ENCODE peak calls at places on chromosomes 11 and 22, in seven cellular contexts. One of them, this sample, is unnamed.
A peak's percentile ranks its signal among the peaks of the same experiment; 100 is the strongest.

GRCh38 chr22:24582111-24582814 is 10.6 kb downstream of the LRRC75B start:
- DNase-seq in pancreas: peak; percentile 26
- DNase-seq in stimulated activated CD4-positive, alpha-beta T cell treated with anti-CD3 and anti-CD28 coated beads, Interleukin-2, amount 100 ng/mL, for 24 hours: no peak
- DNase-seq in germinal center: no peak
- DNase-seq in activated naive CD4-positive, alpha-beta T cell treated with anti-CD3 and anti-CD28 coated beads, Interleukin-2, amount 50 U/mL, for 16 hours: no peak
- DNase-seq in GM12865: no peak
- DNase-seq in HEK293T: no peak
- DNase-seq in this sample: peak; percentile 75

GRCh38 chr11:19919050-19919561 is 206.5 kb downstream of the NAV2 start:
- DNase-seq in pancreas: peak; percentile 64
- DNase-seq in activated naive CD4-positive, alpha-beta T cell treated with anti-CD3 and anti-CD28 coated beads, Interleukin-2, amount 50 U/mL, for 16 hours: no peak
- DNase-seq in HEK293T: no peak
- DNase-seq in GM12865: no peak
- DNase-seq in germinal center: no peak
- DNase-seq in stimulated activated CD4-positive, alpha-beta T cell treated with anti-CD3 and anti-CD28 coated beads, Interleukin-2, amount 100 ng/mL, for 24 hours: no peak
- DNase-seq in this sample: peak; percentile 58

GRCh38 chr22:25402501-25403283 is 161.8 kb upstream of the GRK3 start:
- DNase-seq in HEK293T: no peak
- DNase-seq in germinal center: no peak
- DNase-seq in GM12865: no peak
- DNase-seq in activated naive CD4-positive, alpha-beta T cell treated with anti-CD3 and anti-CD28 coated beads, Interleukin-2, amount 50 U/mL, for 16 hours: no peak
- DNase-seq in stimulated activated CD4-positive, alpha-beta T cell treated with anti-CD3 and anti-CD28 coated beads, Interleukin-2, amount 100 ng/mL, for 24 hours: no peak
- DNase-seq in pancreas: peak; percentile 60
- DNase-seq in this sample: no peak

GRCh38 chr11:60111793-60112192 is 23.3 kb downstream of the MS4A2 start:
- DNase-seq in activated naive CD4-positive, alpha-beta T cell treated with anti-CD3 and anti-CD28 coated beads, Interleukin-2, amount 50 U/mL, for 16 hours: no peak
- DNase-seq in HEK293T: no peak
- DNase-seq in stimulated activated CD4-positive, alpha-beta T cell treated with anti-CD3 and anti-CD28 coated beads, Interleukin-2, amount 100 ng/mL, for 24 hours: no peak
- DNase-seq in GM12865: no peak
- DNase-seq in pancreas: no peak
- DNase-seq in germinal center: no peak
- DNase-seq in this sample: no peak

GRCh38 chr11:12094872-12095800 is 15.3 kb upstream of the MICAL2 start:
- DNase-seq in pancreas: no peak
- DNase-seq in activated naive CD4-positive, alpha-beta T cell treated with anti-CD3 and anti-CD28 coated beads, Interleukin-2, amount 50 U/mL, for 16 hours: no peak
- DNase-seq in HEK293T: no peak
- DNase-seq in GM12865: no peak
- DNase-seq in stimulated activated CD4-positive, alpha-beta T cell treated with anti-CD3 and anti-CD28 coated beads, Interleukin-2, amount 100 ng/mL, for 24 hours: no peak
- DNase-seq in germinal center: no peak
- DNase-seq in this sample: no peak

GRCh38 chr11:64727131-64727530 is 4.1 kb upstream of the NRXN2 start:
- DNase-seq in stimulated activated CD4-positive, alpha-beta T cell treated with anti-CD3 and anti-CD28 coated beads, Interleukin-2, amount 100 ng/mL, for 24 hours: no peak
- DNase-seq in germinal center: no peak
- DNase-seq in HEK293T: no peak
- DNase-seq in activated naive CD4-positive, alpha-beta T cell treated with anti-CD3 and anti-CD28 coated beads, Interleukin-2, amount 50 U/mL, for 16 hours: no peak
- DNase-seq in pancreas: no peak
- DNase-seq in GM12865: no peak
- DNase-seq in this sample: peak; percentile 8

GRCh38 chr22:46614070-46614931 is 5.9 kb upstream of the GRAMD4 start:
- DNase-seq in stimulated activated CD4-positive, alpha-beta T cell treated with anti-CD3 and anti-CD28 coated beads, Interleukin-2, amount 100 ng/mL, for 24 hours: peak; percentile 63
- DNase-seq in GM12865: peak; percentile 82
- DNase-seq in germinal center: peak; percentile 65
- DNase-seq in pancreas: no peak
- DNase-seq in activated naive CD4-positive, alpha-beta T cell treated with anti-CD3 and anti-CD28 coated beads, Interleukin-2, amount 50 U/mL, for 16 hours: peak; percentile 57
- DNase-seq in HEK293T: no peak
- DNase-seq in this sample: peak; percentile 56

GRCh38 chr11:26806209-26806608 is 84.3 kb upstream of the SLC5A12 start:
- DNase-seq in GM12865: no peak
- DNase-seq in HEK293T: no peak
- DNase-seq in pancreas: no peak
- DNase-seq in germinal center: no peak
- DNase-seq in stimulated activated CD4-positive, alpha-beta T cell treated with anti-CD3 and anti-CD28 coated beads, Interleukin-2, amount 100 ng/mL, for 24 hours: no peak
- DNase-seq in activated naive CD4-positive, alpha-beta T cell treated with anti-CD3 and anti-CD28 coated beads, Interleukin-2, amount 50 U/mL, for 16 hours: no peak
- DNase-seq in this sample: no peak

GRCh38 chr22:22097727-22098228 is 115.2 kb upstream of the TOP3B start:
- DNase-seq in HEK293T: no peak
- DNase-seq in pancreas: no peak
- DNase-seq in germinal center: no peak
- DNase-seq in GM12865: no peak
- DNase-seq in activated naive CD4-positive, alpha-beta T cell treated with anti-CD3 and anti-CD28 coated beads, Interleukin-2, amount 50 U/mL, for 16 hours: no peak
- DNase-seq in stimulated activated CD4-positive, alpha-beta T cell treated with anti-CD3 and anti-CD28 coated beads, Interleukin-2, amount 100 ng/mL, for 24 hours: no peak
- DNase-seq in this sample: no peak

GRCh38 chr22:21766933-21767462 is 31.4 kb upstream of the YPEL1 start:
- DNase-seq in pancreas: no peak
- DNase-seq in HEK293T: no peak
- DNase-seq in germinal center: no peak
- DNase-seq in stimulated activated CD4-positive, alpha-beta T cell treated with anti-CD3 and anti-CD28 coated beads, Interleukin-2, amount 100 ng/mL, for 24 hours: peak; percentile 56
- DNase-seq in activated naive CD4-positive, alpha-beta T cell treated with anti-CD3 and anti-CD28 coated beads, Interleukin-2, amount 50 U/mL, for 16 hours: no peak
- DNase-seq in GM12865: peak; percentile 16
- DNase-seq in this sample: no peak

GRCh38 chr22:37669586-37669985 is 5.8 kb upstream of the LGALS1 start:
- DNase-seq in GM12865: no peak
- DNase-seq in HEK293T: no peak
- DNase-seq in germinal center: no peak
- DNase-seq in activated naive CD4-positive, alpha-beta T cell treated with anti-CD3 and anti-CD28 coated beads, Interleukin-2, amount 50 U/mL, for 16 hours: no peak
- DNase-seq in stimulated activated CD4-positive, alpha-beta T cell treated with anti-CD3 and anti-CD28 coated beads, Interleukin-2, amount 100 ng/mL, for 24 hours: no peak
- DNase-seq in pancreas: no peak
- DNase-seq in this sample: no peak

GRCh38 chr11:22510741-22511140 is 114.9 kb downstream of the FANCF start:
- DNase-seq in stimulated activated CD4-positive, alpha-beta T cell treated with anti-CD3 and anti-CD28 coated beads, Interleukin-2, amount 100 ng/mL, for 24 hours: no peak
- DNase-seq in pancreas: no peak
- DNase-seq in activated naive CD4-positive, alpha-beta T cell treated with anti-CD3 and anti-CD28 coated beads, Interleukin-2, amount 50 U/mL, for 16 hours: no peak
- DNase-seq in GM12865: no peak
- DNase-seq in germinal center: no peak
- DNase-seq in HEK293T: no peak
- DNase-seq in this sample: no peak

GRCh38 chr11:132424433-132424832 is 1054.0 kb downstream of the NTM start:
- DNase-seq in stimulated activated CD4-positive, alpha-beta T cell treated with anti-CD3 and anti-CD28 coated beads, Interleukin-2, amount 100 ng/mL, for 24 hours: no peak
- DNase-seq in activated naive CD4-positive, alpha-beta T cell treated with anti-CD3 and anti-CD28 coated beads, Interleukin-2, amount 50 U/mL, for 16 hours: no peak
- DNase-seq in pancreas: no peak
- DNase-seq in germinal center: no peak
- DNase-seq in GM12865: no peak
- DNase-seq in HEK293T: no peak
- DNase-seq in this sample: no peak

GRCh38 chr11:106697058-106697457 is 321.2 kb downstream of the GUCY1A2 start:
- DNase-seq in pancreas: no peak
- DNase-seq in GM12865: no peak
- DNase-seq in germinal center: no peak
- DNase-seq in HEK293T: no peak
- DNase-seq in activated naive CD4-positive, alpha-beta T cell treated with anti-CD3 and anti-CD28 coated beads, Interleukin-2, amount 50 U/mL, for 16 hours: no peak
- DNase-seq in stimulated activated CD4-positive, alpha-beta T cell treated with anti-CD3 and anti-CD28 coated beads, Interleukin-2, amount 100 ng/mL, for 24 hours: no peak
- DNase-seq in this sample: no peak

GRCh38 chr11:82703796-82704195 is 29.9 kb downstream of the FAM181B start:
- DNase-seq in activated naive CD4-positive, alpha-beta T cell treated with anti-CD3 and anti-CD28 coated beads, Interleukin-2, amount 50 U/mL, for 16 hours: no peak
- DNase-seq in pancreas: no peak
- DNase-seq in stimulated activated CD4-positive, alpha-beta T cell treated with anti-CD3 and anti-CD28 coated beads, Interleukin-2, amount 100 ng/mL, for 24 hours: no peak
- DNase-seq in GM12865: no peak
- DNase-seq in HEK293T: no peak
- DNase-seq in germinal center: no peak
- DNase-seq in this sample: no peak

GRCh38 chr11:121291896-121292502 is 572 bp upstream of the SC5D start:
- DNase-seq in pancreas: no peak
- DNase-seq in HEK293T: no peak
- DNase-seq in GM12865: peak; percentile 52
- DNase-seq in activated naive CD4-positive, alpha-beta T cell treated with anti-CD3 and anti-CD28 coated beads, Interleukin-2, amount 50 U/mL, for 16 hours: no peak
- DNase-seq in germinal center: peak; percentile 48
- DNase-seq in stimulated activated CD4-positive, alpha-beta T cell treated with anti-CD3 and anti-CD28 coated beads, Interleukin-2, amount 100 ng/mL, for 24 hours: no peak
- DNase-seq in this sample: no peak

GRCh38 chr11:121559812-121560211 is 107.0 kb upstream of the SORL1-AS1 start:
- DNase-seq in pancreas: no peak
- DNase-seq in stimulated activated CD4-positive, alpha-beta T cell treated with anti-CD3 and anti-CD28 coated beads, Interleukin-2, amount 100 ng/mL, for 24 hours: no peak
- DNase-seq in HEK293T: no peak
- DNase-seq in activated naive CD4-positive, alpha-beta T cell treated with anti-CD3 and anti-CD28 coated beads, Interleukin-2, amount 50 U/mL, for 16 hours: no peak
- DNase-seq in germinal center: no peak
- DNase-seq in GM12865: no peak
- DNase-seq in this sample: no peak

This sample was measured in Right ventricle myocardium superior.